ENCODE peak calls at places on chromosomes 16 and 17, in nine cellular contexts. O is cardiac muscle cell; G is aorta; N is PC-3; D is CD4-positive, alpha-beta T cell; A is WERI-Rb-1; R is spleen; C is lower lobe of right lung; V is neuronal stem cell. X is an unnamed sample. For H3K9me3, the result is how much of the 10 kb centered on the place peaks cover.

GRCh38 chr16:89600427-89600826 is 13.0 kb upstream of the DPEP1 start:
- DNase-seq in O (no peak), G (no peak), N (no peak), D (no peak), A (no peak), R (no peak), C (no peak), V (no peak), X (no peak)

GRCh38 chr16:50762241-50762640 is 20.4 kb downstream of the CYLD start:
- DNase-seq in O (no peak), G (no peak), N (no peak), D (no peak), A (no peak), R (no peak), C (no peak), V (no peak), X (no peak)

GRCh38 chr16:62543516-62543915 is 507.3 kb upstream of the CDH8 start:
- DNase-seq in O (no peak), G (no peak), N (no peak), D (no peak), A (no peak), R (no peak), C (no peak), V (no peak), X (no peak)

GRCh38 chr17:38796451-38796850 is 2.9 kb downstream of the PIP4K2B start:
- DNase-seq in O (no peak), G (no peak), N (no peak), D (no peak), A (no peak), R (no peak), C (no peak), V (no peak), X (no peak)

GRCh38 chr17:78034429-78035091 is 76.1 kb downstream of the TNRC6C start:
- DNase-seq in O (peak), G (no peak), N (peak), D (no peak), A (no peak), R (no peak), C (no peak), V (no peak), X (no peak)

GRCh38 chr16:81036751-81037350 is 1.2 kb downstream of the ATMIN start:
- DNase-seq in O (no peak), G (no peak), N (peak), D (no peak), A (no peak), R (no peak), C (no peak), V (no peak), X (no peak)

GRCh38 chr16:5615868-5616642 is 518.5 kb upstream of the EEF2KMT start:
- DNase-seq in O (peak), G (peak), N (peak), D (peak), A (peak), R (peak), C (peak), V (peak), X (peak)

GRCh38 chr17:61460796-61461585 is 8.8 kb downstream of the TBX4 start:
- DNase-seq in O (no peak), G (no peak), N (no peak), D (no peak), A (peak), R (no peak), C (no peak), V (no peak), X (no peak)

GRCh38 chr16:89142474-89143197 is 28.9 kb upstream of the CDH15 start:
- DNase-seq in O (no peak), G (peak), N (no peak), D (no peak), A (no peak), R (peak), C (no peak), V (no peak), X (no peak)

GRCh38 chr17:70636517-70637133 is 467.3 kb downstream of the KCNJ2 start:
- DNase-seq in O (peak), G (no peak), N (peak), D (no peak), A (no peak), R (no peak), C (no peak), V (peak), X (no peak)

GRCh38 chr16:1494711-1495110 is 1.6 kb downstream of the TELO2 start:
- DNase-seq in O (peak), G (peak), N (no peak), D (no peak), A (no peak), R (peak), C (peak), V (no peak), X (peak)

GRCh38 chr16:89917773-89918452 is 749 bp upstream of the MC1R start:
- DNase-seq in O (peak), G (peak), N (peak), D (peak), A (peak), R (peak), C (peak), V (no peak), X (peak)

GRCh38 chr16:89453662-89454321 is 36.6 kb downstream of the ANKRD11 start:
- DNase-seq in O (peak), G (no peak), N (peak), D (no peak), A (no peak), R (no peak), C (peak), V (no peak), X (peak)

GRCh38 chr17:47694018-47694817 is at the start of gene TBKBP1:
- DNase-seq in O (peak), G (peak), N (peak), D (peak), A (peak), R (peak), C (peak), V (peak), X (peak)

GRCh38 chr17:12256380-12256995 is 235.8 kb downstream of the MAP2K4 start:
- DNase-seq in O (peak), G (no peak), N (peak), D (no peak), A (peak), R (no peak), C (no peak), V (peak), X (no peak)

GRCh38 chr16:65071371-65072311 is 50.2 kb downstream of the CDH11 start:
- DNase-seq in O (peak), G (peak), N (peak), D (no peak), A (no peak), R (no peak), C (no peak), V (no peak), X (peak)

GRCh38 chr17:77882481-77883212 is 75.9 kb upstream of the TNRC6C start:
- DNase-seq in O (peak), G (peak), N (no peak), D (peak), A (peak), R (peak), C (peak), V (no peak), X (peak)

GRCh38 chr16:8372141-8372540 is 218.2 kb downstream of the TMEM114 start:
- DNase-seq in O (no peak), G (no peak), N (no peak), D (no peak), A (no peak), R (no peak), C (no peak), V (no peak), X (no peak)

GRCh38 chr16:17836868-17837602 is 366.3 kb upstream of the XYLT1 start:
- DNase-seq in O (peak), G (no peak), N (peak), D (no peak), A (peak), R (no peak), C (no peak), V (peak), X (no peak)

GRCh38 chr16:3304370-3304769 is 860 bp downstream of the TIGD7 start:
- DNase-seq in O (peak), G (no peak), N (no peak), D (no peak), A (no peak), R (no peak), C (no peak), V (no peak), X (no peak)

GRCh38 chr16:3058173-3059030 is 7.0 kb upstream of the IL32 start:
- DNase-seq in O (peak), G (no peak), N (peak), D (peak), A (peak), R (peak), C (peak), V (peak), X (peak)

GRCh38 chr17:20066253-20066652 is 57.1 kb downstream of the SPECC1 start:
- DNase-seq in O (peak), G (no peak), N (peak), D (no peak), A (no peak), R (no peak), C (no peak), V (no peak), X (peak)

GRCh38 chr17:70169707-70170597 is 620 bp downstream of the KCNJ2 start:
- DNase-seq in O (peak), G (no peak), N (no peak), D (no peak), A (no peak), R (no peak), C (no peak), V (no peak), X (peak)

GRCh38 chr16:84177740-84178070 is 9.2 kb downstream of the TAF1C start:
- DNase-seq in O (peak), G (no peak), N (no peak), D (no peak), A (no peak), R (no peak), C (no peak), V (no peak), X (no peak)

GRCh38 chr17:78822552-78822951 is 18.1 kb downstream of the USP36 start:
- DNase-seq in O (peak), G (no peak), N (no peak), D (no peak), A (no peak), R (peak), C (peak), V (no peak), X (no peak)

GRCh38 chr16:85384831-85385462 is 228.2 kb upstream of the GSE1 start:
- DNase-seq in O (no peak), G (no peak), N (peak), D (no peak), A (no peak), R (peak), C (peak), V (no peak), X (peak)

GRCh38 chr17:68349157-68349556 is 57.9 kb downstream of the ARSG start:
- DNase-seq in O (no peak), G (no peak), N (no peak), D (no peak), A (no peak), R (no peak), C (no peak), V (no peak), X (no peak)

GRCh38 chr16:56305956-56306565 is 114.8 kb downstream of the GNAO1 start:
- DNase-seq in O (peak), G (no peak), N (no peak), D (no peak), A (no peak), R (peak), C (no peak), V (no peak), X (no peak)

GRCh38 chr17:68383120-68383442 is 74.2 kb downstream of the WIPI1 start:
- DNase-seq in O (no peak), G (no peak), N (no peak), D (no peak), A (no peak), R (no peak), C (no peak), V (no peak), X (no peak)

GRCh38 chr16:80569440-80570105 is 28.8 kb downstream of the DYNLRB2 start:
- DNase-seq in O (peak), G (no peak), N (peak), D (peak), A (no peak), R (no peak), C (no peak), V (no peak), X (no peak)

GRCh38 chr17:4142107-4142900 is 526 bp downstream of the ZZEF1 start:
- DNase-seq in O (peak), G (peak), N (no peak), D (no peak), A (peak), R (no peak), C (peak), V (no peak), X (peak)

GRCh38 chr17:72110953-72111339 is 9.9 kb upstream of the SOX9 start:
- DNase-seq in O (no peak), G (no peak), N (peak), D (no peak), A (no peak), R (no peak), C (no peak), V (no peak), X (no peak)

GRCh38 chr17:72104863-72105234 is 16.0 kb upstream of the SOX9 start:
- DNase-seq in O (peak), G (no peak), N (peak), D (no peak), A (no peak), R (no peak), C (no peak), V (no peak), X (no peak)

GRCh38 chr17:72110231-72110952 is 10.4 kb upstream of the SOX9 start:
- DNase-seq in O (no peak), G (no peak), N (no peak), D (no peak), A (no peak), R (no peak), C (no peak), V (no peak), X (no peak)

GRCh38 chr17:72104164-72104862 is 16.5 kb upstream of the SOX9 start:
- DNase-seq in O (peak), G (no peak), N (peak), D (no peak), A (no peak), R (no peak), C (no peak), V (no peak), X (peak)

DNA sequence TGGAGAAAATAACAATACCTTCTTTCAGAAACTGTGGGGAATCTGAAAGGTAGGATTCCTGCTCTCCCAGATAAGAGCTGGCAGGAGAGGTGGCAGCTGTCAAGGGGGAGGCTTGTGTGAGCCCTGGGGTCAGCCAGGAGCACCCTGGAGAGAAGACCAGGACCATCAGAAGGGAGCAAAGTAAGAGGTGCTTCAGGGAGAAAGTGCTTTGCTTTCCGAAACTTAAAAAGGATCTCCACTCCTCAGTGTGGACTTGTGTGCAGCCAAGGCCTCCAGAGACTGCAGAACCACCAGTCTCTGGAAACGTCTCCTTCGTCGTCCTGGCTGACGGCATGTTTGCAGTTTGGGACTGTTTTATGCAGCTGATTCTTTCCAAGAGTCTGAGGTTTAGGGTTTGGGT is 13.7 kb upstream of the SOX9 start:
- DNase-seq in O (no peak), G (no peak), N (no peak), D (no peak), A (no peak), R (no peak), C (no peak), V (no peak), X (no peak)
- H3K9me3 ChIP-seq in O (under half), G (under half), N (under half), D (under half), A (under half), R (under half), C (under half), V (under half), X (under half)

DNA sequence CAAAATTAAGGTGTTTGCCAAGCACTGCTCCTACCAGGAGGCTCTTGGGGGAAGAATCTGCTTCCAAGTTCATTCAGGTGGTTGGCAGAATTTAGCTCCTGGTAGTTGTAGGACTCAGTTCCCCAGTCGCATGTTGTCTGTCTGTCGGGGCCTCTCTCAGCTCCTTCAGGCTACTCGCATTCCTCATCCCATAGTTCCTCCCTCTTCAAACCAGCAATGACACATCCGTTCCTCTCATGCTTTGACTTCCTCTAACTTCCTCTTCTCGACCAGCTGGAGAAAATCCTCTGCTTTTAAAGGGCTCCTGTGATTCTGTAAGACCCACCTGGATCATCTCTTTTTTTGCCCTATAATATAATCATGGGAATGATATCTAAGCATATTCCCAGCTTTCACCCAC is 108.1 kb downstream of the PMP22 start:
- DNase-seq in O (peak), G (no peak), N (no peak), D (no peak), A (no peak), R (no peak), C (no peak), V (no peak), X (no peak)
- H3K9me3 ChIP-seq in O (under half), G (under half), N (under half), D (under half), A (under half), R (under half), C (under half), V (under half), X (under half)

DNA sequence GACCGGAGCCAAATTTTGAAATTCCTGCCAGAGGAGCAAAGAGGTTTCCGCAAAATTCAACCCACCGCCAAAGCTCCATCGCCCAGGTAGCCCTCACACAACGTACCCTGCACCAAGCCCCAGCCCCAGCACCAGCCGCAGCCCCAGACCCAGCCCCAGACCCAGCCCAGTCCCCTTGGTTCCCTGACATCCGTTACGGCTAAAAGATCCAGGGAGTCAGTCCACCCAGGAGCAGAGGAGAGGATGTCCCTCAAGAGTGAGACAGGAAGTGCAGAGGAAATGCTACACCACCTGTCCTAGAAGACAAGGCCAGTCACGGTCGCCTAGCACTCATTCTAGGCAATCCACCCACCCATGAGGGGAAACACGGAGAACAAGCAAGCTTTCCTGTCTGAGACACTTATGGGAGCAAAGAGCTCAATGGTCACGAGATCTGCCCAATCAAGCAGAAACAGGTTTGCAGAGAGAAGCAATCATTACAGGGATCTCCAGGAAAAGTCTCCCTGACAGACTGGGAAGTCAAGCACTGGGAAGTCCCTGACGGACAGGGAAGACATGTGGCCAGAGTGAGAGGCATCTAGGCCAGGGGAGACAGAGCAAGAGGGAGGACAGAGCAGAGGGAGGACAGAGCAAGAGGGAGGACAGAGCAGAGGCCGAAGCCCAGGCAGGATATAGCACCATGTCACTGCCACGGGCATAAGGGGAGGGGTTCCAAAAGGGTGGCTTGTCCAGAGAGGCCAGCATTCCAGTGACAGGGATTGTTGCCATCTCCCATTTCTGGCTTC is 15.0 kb upstream of the KCNJ18 start:
- DNase-seq in O (no peak), G (peak), N (no peak), D (no peak), A (no peak), R (peak), C (no peak), V (no peak), X (no peak)
- H3K9me3 ChIP-seq in O (under half), G (under half), N (under half), D (under half), A (under half), R (under half), C (under half), V (under half), X (under half)

DNA sequence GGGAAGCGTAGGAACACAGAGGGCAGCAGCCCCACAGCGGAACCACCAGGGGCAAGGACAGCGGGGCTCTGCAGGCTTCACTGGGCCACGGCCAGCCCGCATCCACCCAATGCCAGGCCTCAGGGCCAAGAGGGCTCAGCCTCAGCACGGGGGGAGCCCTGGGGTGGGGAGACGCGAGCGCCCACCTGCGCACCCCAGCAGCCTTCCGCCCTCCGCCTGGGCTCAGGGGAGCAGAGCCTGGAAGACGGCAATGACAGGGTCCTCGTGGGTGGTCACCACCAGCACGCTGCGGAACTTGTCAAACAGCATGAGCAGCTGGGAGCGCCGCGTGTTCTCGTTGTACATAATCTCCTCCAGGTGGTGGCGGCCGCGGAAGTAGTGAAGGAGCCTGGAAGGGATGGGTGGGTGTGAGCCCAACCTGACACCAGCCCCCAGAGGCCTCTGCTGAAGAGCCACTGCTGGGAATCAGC is 8.5 kb downstream of the MPG start:
- DNase-seq in O (no peak), G (no peak), N (no peak), D (no peak), A (peak), R (no peak), C (no peak), V (no peak), X (no peak)
- H3K9me3 ChIP-seq in O (under half), G (under half), N (under half), D (under half), A (under half), R (under half), C (under half), V (under half), X (under half)

GRCh38 chr16:31875112-31875803 is 1.7 kb downstream of the ZNF267 start:
- DNase-seq in O (peak), G (no peak), N (peak), D (no peak), A (no peak), R (no peak), C (no peak), V (no peak), X (no peak)

GRCh38 chr16:31877876-31878642 is 4.5 kb downstream of the ZNF267 start:
- DNase-seq in O (no peak), G (no peak), N (no peak), D (no peak), A (no peak), R (no peak), C (no peak), V (no peak), X (no peak)

GRCh38 chr16:31879937-31880321 is 6.3 kb downstream of the ZNF267 start:
- DNase-seq in O (no peak), G (no peak), N (no peak), D (no peak), A (no peak), R (no peak), C (no peak), V (no peak), X (no peak)

GRCh38 chr16:31876955-31877828 is 3.6 kb downstream of the ZNF267 start:
- DNase-seq in O (peak), G (no peak), N (peak), D (peak), A (no peak), R (no peak), C (no peak), V (no peak), X (no peak)

DNA sequence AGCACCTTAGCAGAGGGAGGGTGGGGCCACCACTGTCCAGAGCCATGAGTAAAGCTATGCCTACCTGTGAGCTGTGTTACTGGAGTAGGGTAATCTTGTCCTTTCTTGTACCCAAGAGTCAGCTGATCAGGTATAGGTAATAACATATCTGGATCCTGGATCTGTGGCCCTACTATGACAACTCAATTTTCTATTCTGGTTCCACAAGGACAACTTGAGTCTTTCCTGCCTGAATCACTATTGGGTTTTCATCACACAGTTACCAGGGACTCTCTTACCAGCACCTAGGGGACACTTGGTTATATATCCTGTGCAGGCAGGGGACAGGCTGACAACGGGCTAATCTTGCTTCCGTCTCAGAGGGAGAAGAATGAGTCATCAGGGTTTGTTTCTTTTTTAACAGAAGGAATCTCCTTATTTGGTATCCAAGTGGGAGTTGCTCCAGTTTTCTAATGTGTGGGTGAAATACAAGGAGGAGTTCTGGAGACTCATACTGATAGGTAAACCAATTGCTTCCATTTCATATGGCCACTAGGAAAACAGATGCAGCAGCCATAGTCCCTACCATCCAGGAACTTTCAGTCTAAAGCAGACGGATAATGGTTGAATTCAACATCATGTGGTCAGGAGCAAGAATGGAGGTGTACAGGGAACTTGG is 6.8 kb downstream of the ZNF267 start:
- DNase-seq in O (peak), G (no peak), N (peak), D (peak), A (no peak), R (no peak), C (no peak), V (no peak), X (no peak)
- H3K9me3 ChIP-seq in O (under half), G (under half), N (under half), D (under half), A (under half), R (under half), C (under half), V (under half), X (under half)

X was measured in left ventricle myocardium inferior.